ENCODE peak calls at places on chromosomes 13 and 19, in seven cellular contexts. One of them, this sample, is unnamed.

GRCh38 chr13:103275079-103275478 is 208.9 kb upstream of the SLC10A2 start:
- DNase-seq in mesendoderm: no peak
- DNase-seq in trophoblast cell: no peak
- DNase-seq in IMR-90: no peak
- DNase-seq in H9: no peak
- DNase-seq in neuronal stem cell: no peak
- DNase-seq in H1: no peak
- DNase-seq in this sample: no peak

GRCh38 chr13:94947965-94948371 is 235.6 kb upstream of the SOX21 start:
- DNase-seq in neuronal stem cell: peak; percentile 80
- DNase-seq in mesendoderm: no peak
- DNase-seq in IMR-90: no peak
- DNase-seq in trophoblast cell: no peak
- DNase-seq in H9: no peak
- DNase-seq in H1: no peak
- DNase-seq in this sample: no peak

GRCh38 chr13:20708216-20708615 is 4.7 kb downstream of the IL17D start:
- DNase-seq in trophoblast cell: no peak
- DNase-seq in mesendoderm: no peak
- DNase-seq in H9: no peak
- DNase-seq in H1: no peak
- DNase-seq in IMR-90: no peak
- DNase-seq in neuronal stem cell: no peak
- DNase-seq in this sample: no peak

GRCh38 chr19:54470991-54471782 is 1.9 kb downstream of the CDC42EP5 start:
- DNase-seq in IMR-90: no peak
- DNase-seq in neuronal stem cell: no peak
- DNase-seq in mesendoderm: no peak
- DNase-seq in trophoblast cell: peak; percentile 78
- DNase-seq in H1: peak; percentile 60
- DNase-seq in H9: peak; percentile 45
- DNase-seq in this sample: peak; percentile 75

GRCh38 chr19:16626796-16627193 is 1.2 kb downstream of the MED26 start:
- DNase-seq in neuronal stem cell: no peak
- DNase-seq in H1: no peak
- DNase-seq in trophoblast cell: no peak
- DNase-seq in H9: no peak
- DNase-seq in IMR-90: no peak
- DNase-seq in mesendoderm: no peak
- DNase-seq in this sample: no peak

GRCh38 chr19:15330801-15331418 is 1.4 kb downstream of the BRD4 start:
- DNase-seq in H9: no peak
- DNase-seq in neuronal stem cell: peak; percentile 17
- DNase-seq in IMR-90: peak; percentile 89
- DNase-seq in H1: no peak
- DNase-seq in trophoblast cell: peak; percentile 81
- DNase-seq in mesendoderm: peak; percentile 74
- DNase-seq in this sample: peak; percentile 93

GRCh38 chr13:109744512-109745051 is 41.8 kb downstream of the IRS2 start:
- DNase-seq in mesendoderm: no peak
- DNase-seq in neuronal stem cell: no peak
- DNase-seq in IMR-90: peak; percentile 92
- DNase-seq in trophoblast cell: no peak
- DNase-seq in H1: no peak
- DNase-seq in H9: no peak
- DNase-seq in this sample: peak; percentile 96

GRCh38 chr19:9917322-9917721 is 19.0 kb downstream of the OLFM2 start:
- DNase-seq in mesendoderm: peak; percentile 93
- DNase-seq in neuronal stem cell: no peak
- DNase-seq in H1: no peak
- DNase-seq in H9: peak; percentile 76
- DNase-seq in trophoblast cell: peak; percentile 35
- DNase-seq in IMR-90: peak; percentile 60
- DNase-seq in this sample: peak; percentile 67

GRCh38 chr19:51320258-51320657 is 8.8 kb downstream of the IGLON5 start:
- DNase-seq in IMR-90: no peak
- DNase-seq in mesendoderm: no peak
- DNase-seq in neuronal stem cell: no peak
- DNase-seq in trophoblast cell: no peak
- DNase-seq in H9: no peak
- DNase-seq in H1: no peak
- DNase-seq in this sample: no peak

GRCh38 chr13:23428183-23428528 is 5.3 kb downstream of the SACS start:
- DNase-seq in trophoblast cell: peak; percentile 9
- DNase-seq in mesendoderm: no peak
- DNase-seq in neuronal stem cell: no peak
- DNase-seq in H9: no peak
- DNase-seq in H1: no peak
- DNase-seq in IMR-90: peak; percentile 65
- DNase-seq in this sample: peak; percentile 40

GRCh38 chr19:1262687-1263123 is 6.4 kb upstream of the CIRBP start:
- DNase-seq in IMR-90: no peak
- DNase-seq in trophoblast cell: no peak
- DNase-seq in H1: no peak
- DNase-seq in neuronal stem cell: no peak
- DNase-seq in mesendoderm: no peak
- DNase-seq in H9: no peak
- DNase-seq in this sample: no peak

GRCh38 chr13:39196957-39197644 is 158.8 kb downstream of the NHLRC3 start:
- DNase-seq in H1: no peak
- DNase-seq in mesendoderm: no peak
- DNase-seq in IMR-90: no peak
- DNase-seq in neuronal stem cell: no peak
- DNase-seq in trophoblast cell: no peak
- DNase-seq in H9: no peak
- DNase-seq in this sample: no peak

GRCh38 chr19:47124937-47125668 is 5.5 kb upstream of the SAE1 start:
- DNase-seq in H1: no peak
- DNase-seq in neuronal stem cell: peak; percentile 76
- DNase-seq in H9: peak; percentile 69
- DNase-seq in trophoblast cell: peak; percentile 94
- DNase-seq in IMR-90: peak; percentile 78
- DNase-seq in mesendoderm: peak; percentile 93
- DNase-seq in this sample: peak; percentile 82

GRCh38 chr19:15644066-15644741 is 3.5 kb downstream of the CYP4F3 start:
- DNase-seq in IMR-90: no peak
- DNase-seq in H9: no peak
- DNase-seq in trophoblast cell: no peak
- DNase-seq in H1: no peak
- DNase-seq in mesendoderm: no peak
- DNase-seq in neuronal stem cell: no peak
- DNase-seq in this sample: no peak

GRCh38 chr19:21585491-21585890 is 80.1 kb downstream of the ZNF429 start:
- DNase-seq in trophoblast cell: no peak
- DNase-seq in H1: no peak
- DNase-seq in H9: no peak
- DNase-seq in IMR-90: no peak
- DNase-seq in neuronal stem cell: no peak
- DNase-seq in mesendoderm: no peak
- DNase-seq in this sample: no peak

GRCh38 chr19:56109216-56109615 is 11.9 kb downstream of the ZNF787 start:
- DNase-seq in H9: no peak
- DNase-seq in mesendoderm: no peak
- DNase-seq in trophoblast cell: no peak
- DNase-seq in IMR-90: peak; percentile 49
- DNase-seq in neuronal stem cell: no peak
- DNase-seq in H1: no peak
- DNase-seq in this sample: no peak

GRCh38 chr19:56110515-56111448 is 10.3 kb downstream of the ZNF787 start:
- DNase-seq in IMR-90: peak; percentile 39
- DNase-seq in H1: no peak
- DNase-seq in H9: no peak
- DNase-seq in mesendoderm: no peak
- DNase-seq in neuronal stem cell: no peak
- DNase-seq in trophoblast cell: no peak
- DNase-seq in this sample: peak; percentile 65

GRCh38 chr19:56107626-56108351 is 13.3 kb downstream of the ZNF787 start:
- DNase-seq in IMR-90: no peak
- DNase-seq in H9: no peak
- DNase-seq in neuronal stem cell: no peak
- DNase-seq in mesendoderm: no peak
- DNase-seq in trophoblast cell: no peak
- DNase-seq in H1: no peak
- DNase-seq in this sample: no peak

GRCh38 chr19:56106993-56107392 is 14.1 kb downstream of the ZNF787 start:
- DNase-seq in trophoblast cell: no peak
- DNase-seq in IMR-90: no peak
- DNase-seq in H1: no peak
- DNase-seq in H9: no peak
- DNase-seq in neuronal stem cell: no peak
- DNase-seq in mesendoderm: no peak
- DNase-seq in this sample: no peak

DNA sequence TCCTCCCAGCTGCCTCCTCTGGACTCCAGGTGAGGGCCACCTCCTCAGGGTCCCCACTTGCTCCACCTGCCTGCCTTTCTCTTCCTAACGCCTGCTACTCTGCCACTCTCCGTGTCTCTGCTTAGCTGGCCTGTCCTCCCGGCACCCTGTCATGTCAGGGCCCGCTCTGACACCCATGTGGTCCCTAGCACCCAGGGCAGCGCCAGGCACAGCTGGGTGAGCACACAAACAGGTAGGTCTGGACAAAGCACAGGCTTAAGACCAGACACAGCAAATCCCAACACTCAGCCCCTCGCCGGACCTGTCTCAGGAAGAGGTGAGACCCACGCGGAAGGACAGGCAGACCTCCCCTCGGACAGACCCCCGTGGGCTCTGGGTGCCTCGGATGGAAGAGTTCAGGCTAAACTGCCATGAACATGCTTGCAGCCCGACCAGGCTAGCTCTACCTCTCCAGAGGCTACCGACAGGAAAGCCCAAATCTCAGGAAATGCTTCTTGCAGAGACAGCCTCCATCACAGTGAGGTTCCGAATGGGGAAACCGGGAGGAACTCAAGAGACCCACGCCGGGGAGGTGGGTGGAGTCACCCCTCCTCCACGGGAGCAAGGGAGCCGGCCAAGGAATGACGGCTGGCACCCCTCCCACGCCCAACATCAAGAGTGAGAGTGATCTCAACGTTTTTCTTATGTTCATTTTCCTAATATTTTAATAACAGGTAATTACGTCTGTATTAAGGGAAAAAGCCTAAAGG is 12.5 kb downstream of the ZNF787 start:
- DNase-seq in H9: no peak
- DNase-seq in IMR-90: peak; percentile 12
- DNase-seq in trophoblast cell: no peak
- DNase-seq in neuronal stem cell: no peak
- DNase-seq in H1: no peak
- DNase-seq in mesendoderm: no peak
- DNase-seq in this sample: no peak
- H3K4ac ChIP-seq in H9: no peak overlapping the region
- H3K4ac ChIP-seq in IMR-90: no peak overlapping the region
- H3K4ac ChIP-seq in trophoblast cell: peak overlapping the region; percentile 64
- H3K4ac ChIP-seq in neuronal stem cell: no peak overlapping the region
- H3K4ac ChIP-seq in H1: no peak overlapping the region
- H3K4ac ChIP-seq in mesendoderm: no peak overlapping the region
- H3K4ac ChIP-seq in this sample: no peak overlapping the region

GRCh38 chr13:79901336-79901735 is 420.4 kb downstream of the NDFIP2 start:
- DNase-seq in IMR-90: peak; percentile 13
- DNase-seq in neuronal stem cell: no peak
- DNase-seq in mesendoderm: peak; percentile 61
- DNase-seq in H1: no peak
- DNase-seq in H9: no peak
- DNase-seq in trophoblast cell: no peak
- DNase-seq in this sample: peak; percentile 66

GRCh38 chr13:79895416-79895815 is 414.5 kb downstream of the NDFIP2 start:
- DNase-seq in IMR-90: no peak
- DNase-seq in H1: no peak
- DNase-seq in neuronal stem cell: no peak
- DNase-seq in trophoblast cell: no peak
- DNase-seq in mesendoderm: no peak
- DNase-seq in H9: no peak
- DNase-seq in this sample: no peak

GRCh38 chr13:79898202-79898826 is 417.4 kb downstream of the NDFIP2 start:
- DNase-seq in neuronal stem cell: no peak
- DNase-seq in IMR-90: no peak
- DNase-seq in trophoblast cell: no peak
- DNase-seq in mesendoderm: no peak
- DNase-seq in H1: no peak
- DNase-seq in H9: no peak
- DNase-seq in this sample: no peak

GRCh38 chr13:79900356-79900755 is 419.4 kb downstream of the NDFIP2 start:
- DNase-seq in IMR-90: no peak
- DNase-seq in H9: no peak
- DNase-seq in neuronal stem cell: no peak
- DNase-seq in trophoblast cell: no peak
- DNase-seq in H1: no peak
- DNase-seq in mesendoderm: no peak
- DNase-seq in this sample: no peak

DNA sequence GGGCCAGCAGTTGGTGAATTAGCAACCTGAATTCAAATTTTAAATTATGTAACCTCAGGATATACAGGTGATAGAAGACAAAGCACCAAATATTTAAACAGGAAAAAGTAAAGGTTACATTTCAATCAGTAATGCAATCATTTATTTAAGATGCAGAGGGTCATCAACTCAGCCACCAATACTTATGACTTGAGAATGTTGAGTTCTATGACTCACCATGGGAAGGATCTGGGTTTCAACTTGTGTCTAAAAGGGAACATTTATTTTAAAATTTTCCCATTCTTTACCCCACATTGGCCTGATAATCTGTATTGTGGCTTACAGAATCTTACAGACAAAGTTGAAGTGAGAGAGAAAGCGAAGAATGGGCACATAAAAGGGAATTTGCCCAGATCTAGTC is 418.0 kb downstream of the NDFIP2 start:
- DNase-seq in trophoblast cell: no peak
- DNase-seq in IMR-90: peak; percentile 54
- DNase-seq in H9: no peak
- DNase-seq in H1: no peak
- DNase-seq in mesendoderm: no peak
- DNase-seq in neuronal stem cell: no peak
- DNase-seq in this sample: no peak
- H3K79me1 ChIP-seq in trophoblast cell: no peaks in the 10 kb centered on the region
- H3K79me1 ChIP-seq in IMR-90: no peaks in the 10 kb centered on the region
- H3K79me1 ChIP-seq in H9: no peaks in the 10 kb centered on the region
- H3K79me1 ChIP-seq in H1: no peaks in the 10 kb centered on the region
- H3K79me1 ChIP-seq in mesendoderm: no peaks in the 10 kb centered on the region
- H3K79me1 ChIP-seq in neuronal stem cell: no peaks in the 10 kb centered on the region
- H3K79me1 ChIP-seq in this sample: no peaks in the 10 kb centered on the region

GRCh38 chr19:44879309-44880065 is 11.6 kb upstream of the TOMM40 start:
- DNase-seq in neuronal stem cell: no peak
- DNase-seq in trophoblast cell: no peak
- DNase-seq in mesendoderm: no peak
- DNase-seq in IMR-90: no peak
- DNase-seq in H9: no peak
- DNase-seq in H1: no peak
- DNase-seq in this sample: no peak
- H3K4ac ChIP-seq in neuronal stem cell: no peak overlapping the region
- H3K4ac ChIP-seq in trophoblast cell: peak overlapping the region; percentile 77
- H3K4ac ChIP-seq in mesendoderm: no peak overlapping the region
- H3K4ac ChIP-seq in IMR-90: no peak overlapping the region
- H3K4ac ChIP-seq in H9: no peak overlapping the region
- H3K4ac ChIP-seq in H1: no peak overlapping the region
- H3K4ac ChIP-seq in this sample: no peak overlapping the region

DNA sequence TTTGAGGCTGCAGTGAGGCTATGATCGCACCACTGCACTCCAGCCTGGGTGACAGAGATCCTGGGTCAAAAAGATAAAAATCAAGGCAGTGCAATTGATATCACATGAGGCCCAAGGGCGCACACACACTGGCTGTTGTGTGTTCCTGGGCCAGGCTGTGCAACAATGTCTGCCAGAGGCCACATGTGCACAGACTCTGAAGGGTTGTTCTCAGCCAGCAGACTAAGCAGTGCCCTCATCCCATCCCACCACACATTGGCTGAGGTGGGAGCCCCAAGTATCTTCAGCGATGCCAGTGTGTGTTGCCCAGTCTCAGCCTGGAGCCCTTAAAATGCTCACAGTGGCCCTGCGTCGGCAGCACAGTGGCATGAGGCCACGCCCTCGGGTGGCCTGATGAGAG is 12.6 kb downstream of the PEX11G start:
- DNase-seq in trophoblast cell: no peak
- DNase-seq in H9: no peak
- DNase-seq in IMR-90: no peak
- DNase-seq in H1: no peak
- DNase-seq in mesendoderm: no peak
- DNase-seq in neuronal stem cell: no peak
- DNase-seq in this sample: no peak
- H3K79me1 ChIP-seq in trophoblast cell: peaks cover 40% of the 10 kb centered on the region
- H3K79me1 ChIP-seq in H9: no peaks in the 10 kb centered on the region
- H3K79me1 ChIP-seq in IMR-90: no peaks in the 10 kb centered on the region
- H3K79me1 ChIP-seq in H1: no peaks in the 10 kb centered on the region
- H3K79me1 ChIP-seq in mesendoderm: no peaks in the 10 kb centered on the region
- H3K79me1 ChIP-seq in neuronal stem cell: peaks cover 2% of the 10 kb centered on the region
- H3K79me1 ChIP-seq in this sample: no peaks in the 10 kb centered on the region

This sample was measured in mesenchymal stem cell.